ENCODE peak calls at places on chromosomes 13 and 19, in seven cellular contexts. B is adrenal gland, T is tibial nerve, F is dorsolateral prefrontal cortex, A is psoas muscle, I is PC-3, N is RWPE1. E is an unnamed sample.

GRCh38 chr19:58318297-58318696 is 8.5 kb upstream of the ZSCAN22 start:
- DNase-seq in I (no peak), A (no peak), N (no peak), F (no peak), B (no peak), T (no peak), E (no peak)

GRCh38 chr13:93726173-93727019 is 499.8 kb downstream of the GPC6 start:
- DNase-seq in B (no peak), I (no peak), A (no peak), F (no peak), N (no peak), T (no peak), E (no peak)

GRCh38 chr13:35953537-35954206 is 177.5 kb downstream of the DCLK1 start:
- DNase-seq in F (peak), N (peak), I (peak), T (peak), B (peak), A (peak), E (no peak)

GRCh38 chr19:57587529-57587928 is 3.6 kb downstream of the ZIK1 start:
- DNase-seq in A (no peak), B (no peak), F (no peak), T (no peak), I (peak), N (peak), E (no peak)

GRCh38 chr19:51375504-51376221 is 3.2 kb upstream of the NKG7 start:
- DNase-seq in F (no peak), N (no peak), I (no peak), A (no peak), B (peak), T (no peak), E (no peak)

GRCh38 chr19:3211191-3211590 is 13.3 kb upstream of the CELF5 start:
- DNase-seq in A (no peak), N (no peak), I (no peak), B (no peak), F (no peak), T (no peak), E (no peak)

GRCh38 chr13:112603641-112604220 is 15.8 kb upstream of the TUBGCP3 start:
- DNase-seq in F (no peak), N (no peak), I (peak), T (no peak), B (no peak), A (no peak), E (no peak)

GRCh38 chr19:12790628-12791344 is 500 bp upstream of the JUNB start:
- DNase-seq in N (no peak), T (no peak), F (no peak), A (peak), I (peak), B (no peak), E (no peak)

GRCh38 chr13:112879283-112879833 is 89.7 kb upstream of the MCF2L start:
- DNase-seq in I (no peak), F (no peak), N (no peak), A (no peak), T (no peak), B (no peak), E (no peak)

GRCh38 chr13:52696566-52696965 is 43.1 kb downstream of the CNMD start:
- DNase-seq in N (no peak), F (no peak), T (no peak), A (no peak), I (no peak), B (no peak), E (no peak)

GRCh38 chr13:108268713-108269112 is 805 bp upstream of the TNFSF13B start:
- DNase-seq in B (no peak), I (no peak), A (no peak), N (no peak), T (no peak), F (no peak), E (no peak)

GRCh38 chr13:37342205-37342604 is 236.7 kb upstream of the CSNK1A1L start:
- DNase-seq in T (no peak), I (no peak), N (no peak), A (no peak), F (no peak), B (no peak), E (no peak)

GRCh38 chr19:2129022-2129421 is 22.3 kb downstream of the AP3D1 start:
- DNase-seq in A (no peak), I (no peak), N (no peak), F (no peak), T (no peak), B (no peak), E (no peak)

GRCh38 chr13:73657821-73658540 is 476.2 kb downstream of the KLF12 start:
- DNase-seq in A (peak), N (no peak), F (peak), I (no peak), B (no peak), T (no peak), E (no peak)

GRCh38 chr19:6087074-6087506 is 23.2 kb downstream of the RFX2 start:
- DNase-seq in A (no peak), F (no peak), N (no peak), T (no peak), B (no peak), I (no peak), E (no peak)

GRCh38 chr19:52270266-52270885 is 989 bp downstream of the ZNF766 start:
- DNase-seq in A (no peak), B (peak), N (peak), T (no peak), F (no peak), I (no peak), E (no peak)

GRCh38 chr13:44726214-44726613 is 150.1 kb upstream of the TSC22D1 start:
- DNase-seq in F (no peak), A (no peak), B (no peak), I (no peak), N (peak), T (no peak), E (no peak)

GRCh38 chr13:76229281-76229680 is 593.2 kb downstream of the LMO7 start:
- DNase-seq in T (no peak), N (no peak), A (no peak), F (no peak), I (peak), B (no peak), E (no peak)

GRCh38 chr13:73388586-73388985 is 329.8 kb downstream of the KLF5 start:
- DNase-seq in N (no peak), B (no peak), I (peak), T (no peak), F (no peak), A (no peak), E (no peak)

GRCh38 chr13:63396746-63397145 is 1981.1 kb upstream of the PCDH20 start:
- DNase-seq in F (no peak), T (no peak), I (no peak), A (no peak), N (no peak), B (no peak), E (no peak)

GRCh38 chr13:50119593-50119992 is 104.3 kb downstream of the KCNRG start:
- DNase-seq in I (no peak), N (no peak), F (no peak), T (no peak), A (no peak), B (no peak), E (no peak)

GRCh38 chr13:103953859-103954258 is 887.6 kb upstream of the SLC10A2 start:
- DNase-seq in A (no peak), F (no peak), B (no peak), I (no peak), N (no peak), T (no peak), E (no peak)

GRCh38 chr13:110953833-110954532 is 39.1 kb upstream of the ANKRD10 start:
- DNase-seq in A (no peak), T (no peak), F (no peak), N (no peak), I (no peak), B (no peak), E (no peak)

GRCh38 chr13:99614465-99614885 is 113.2 kb downstream of the TM9SF2 start:
- DNase-seq in N (peak), A (no peak), F (no peak), B (peak), I (no peak), T (no peak), E (peak)

GRCh38 chr19:6677924-6678689 is 8.1 kb upstream of the TNFSF14 start:
- DNase-seq in N (no peak), I (no peak), B (peak), F (no peak), A (no peak), T (no peak), E (peak)

GRCh38 chr13:33471182-33471581 is 185.6 kb upstream of the STARD13 start:
- DNase-seq in F (no peak), T (no peak), B (no peak), N (no peak), I (peak), A (no peak), E (no peak)

GRCh38 chr19:5547881-5548280 is 19.9 kb downstream of the TINCR start:
- DNase-seq in F (no peak), T (no peak), N (peak), B (peak), A (no peak), I (peak), E (no peak)

GRCh38 chr13:47499358-47500150 is 501.5 kb downstream of the SUCLA2 start:
- DNase-seq in I (peak), N (peak), B (no peak), A (no peak), T (no peak), F (no peak), E (no peak)

GRCh38 chr13:108929532-108929931 is 300.1 kb downstream of the MYO16 start:
- DNase-seq in I (peak), A (no peak), F (no peak), N (peak), B (no peak), T (no peak), E (no peak)

GRCh38 chr13:30832845-30833332 is 73.2 kb upstream of the MEDAG start:
- DNase-seq in F (no peak), N (peak), I (peak), T (no peak), B (peak), A (peak), E (no peak)

GRCh38 chr13:80131204-80131603 is 209.7 kb downstream of the SPRY2 start:
- DNase-seq in F (peak), I (peak), A (peak), B (peak), N (peak), T (peak), E (no peak)

GRCh38 chr19:9610484-9611113 is 10.4 kb downstream of the ZNF561 start:
- DNase-seq in B (no peak), I (no peak), N (no peak), A (no peak), T (no peak), F (no peak), E (no peak)

GRCh38 chr19:39917561-39918182 is 16.8 kb downstream of the FCGBP start:
- DNase-seq in I (no peak), T (no peak), N (no peak), F (no peak), B (no peak), A (no peak), E (no peak)

GRCh38 chr13:102814025-102814607 is 15.2 kb downstream of the BIVM start:
- DNase-seq in B (no peak), T (no peak), N (no peak), F (no peak), A (no peak), I (no peak), E (no peak)

GRCh38 chr19:55091955-55092354 is 16.3 kb downstream of the EPS8L1 start:
- DNase-seq in B (no peak), I (no peak), A (peak), N (no peak), T (no peak), F (no peak), E (no peak)

GRCh38 chr13:58573742-58574141 is 942.2 kb downstream of the PCDH17 start:
- DNase-seq in F (no peak), T (no peak), I (no peak), B (no peak), N (no peak), A (no peak), E (no peak)

GRCh38 chr19:30757836-30758617 is 385.8 kb downstream of the ZNF536 start:
- DNase-seq in I (no peak), N (no peak), F (no peak), B (no peak), T (no peak), A (no peak), E (no peak)

GRCh38 chr13:75365724-75366173 is 116.2 kb downstream of the TBC1D4 start:
- DNase-seq in N (peak), B (no peak), A (no peak), F (no peak), I (peak), T (no peak), E (no peak)

DNA sequence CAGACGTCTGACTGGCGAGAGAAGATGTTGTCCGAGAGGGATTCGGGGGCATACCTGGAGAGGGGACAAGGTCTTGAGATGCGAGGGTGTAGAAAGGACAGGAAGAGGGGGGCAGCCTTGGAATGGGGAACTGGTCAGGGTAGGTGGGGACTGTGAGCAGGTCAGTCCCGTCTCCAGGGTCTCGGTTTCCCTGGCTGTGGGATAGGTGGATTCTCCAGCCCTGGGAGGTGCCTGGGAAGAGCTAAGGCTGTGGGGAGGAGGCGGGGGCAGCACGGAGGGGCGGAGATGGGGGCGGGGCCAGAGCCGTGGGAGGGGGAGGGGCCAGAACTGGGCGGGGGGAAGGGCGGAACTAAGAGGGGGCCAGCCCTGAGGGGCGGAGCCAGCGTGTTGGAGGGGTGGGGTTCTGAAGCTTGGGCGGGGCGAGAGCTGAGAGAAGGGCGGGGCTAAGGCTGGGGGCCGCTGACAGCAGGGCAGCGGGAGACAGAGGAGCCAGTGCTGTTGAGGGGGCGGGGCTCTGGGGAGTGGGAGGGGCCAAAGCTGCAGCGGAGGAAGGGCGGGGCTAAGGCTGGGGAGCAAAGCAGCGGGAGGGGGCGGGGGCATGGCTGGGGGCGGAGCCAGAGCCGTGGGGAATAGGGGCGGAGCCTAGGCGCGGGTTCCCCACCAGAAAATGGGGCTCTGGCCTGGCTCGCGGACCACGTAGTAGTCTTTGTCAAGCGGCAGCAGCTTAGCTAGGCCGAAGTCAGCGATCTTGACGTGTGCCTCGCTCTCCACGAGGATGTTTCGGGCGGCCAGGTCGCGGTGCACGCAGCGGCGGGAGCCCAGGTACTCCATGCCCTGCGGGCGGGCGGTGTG is 9.5 kb upstream of the INSL3 start:
- DNase-seq in T (peak), A (peak), F (peak), I (peak), N (peak), B (peak), E (peak)
- H3K27ac ChIP-seq in T (no peak), A (no peak), F (peak), I (peak), N (peak), B (no peak), E (no peak)

GRCh38 chr19:48255376-48256303 is at the start of gene CARD8:
- DNase-seq in N (peak), I (peak), A (peak), B (peak), F (peak), T (peak), E (peak)
- TF ChIP-seq CTCF in N (no peak), I (no peak), A (no peak), B (no peak), F (no peak), T (no peak), E (no peak)

GRCh38 chr19:41896581-41896942 is 13.6 kb downstream of the ARHGEF1 start:
- DNase-seq in F (no peak), B (no peak), T (no peak), N (no peak), I (no peak), A (no peak), E (no peak)

GRCh38 chr19:41892173-41892902 is 9.4 kb downstream of the ARHGEF1 start:
- DNase-seq in T (no peak), A (no peak), B (no peak), I (no peak), N (no peak), F (no peak), E (no peak)

GRCh38 chr19:41894350-41894749 is 11.4 kb downstream of the ARHGEF1 start:
- DNase-seq in I (no peak), T (no peak), F (no peak), N (no peak), A (no peak), B (no peak), E (no peak)

GRCh38 chr19:41895745-41896580 is 13.0 kb downstream of the ARHGEF1 start:
- DNase-seq in B (no peak), N (no peak), T (no peak), A (no peak), F (no peak), I (no peak), E (no peak)

GRCh38 chr19:41893899-41894298 is 10.9 kb downstream of the ARHGEF1 start:
- DNase-seq in N (no peak), A (no peak), B (no peak), F (no peak), T (no peak), I (no peak), E (no peak)
- H3K27ac ChIP-seq in N (peak), A (no peak), B (no peak), F (no peak), T (no peak), I (no peak), E (peak)

DNA sequence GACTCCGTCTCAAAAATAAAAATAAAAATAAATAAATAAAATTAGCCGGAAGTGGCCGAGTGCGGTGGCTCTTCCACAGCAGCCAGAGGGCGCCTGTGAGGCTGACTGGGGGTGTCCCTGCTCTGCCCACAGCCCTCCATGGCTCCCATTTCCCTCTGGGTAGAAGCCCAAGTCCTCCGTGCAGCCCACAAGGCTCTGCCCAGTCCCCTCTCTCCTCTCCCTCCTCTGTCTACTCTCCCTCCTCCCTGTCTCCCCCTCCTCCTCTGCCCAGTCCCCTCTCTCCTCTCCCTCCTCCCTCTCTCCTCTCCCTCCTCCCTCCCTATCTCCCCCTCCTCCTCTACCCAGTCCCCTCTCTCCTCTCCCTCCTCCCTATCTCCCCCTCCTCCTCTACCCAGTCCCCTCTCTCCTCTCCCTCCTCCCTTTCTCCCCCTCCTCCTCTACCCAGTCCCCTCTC is 20.4 kb downstream of the MISP start:
- DNase-seq in T (no peak), I (peak), A (no peak), F (no peak), B (no peak), N (peak), E (peak)
- TF ChIP-seq CTCF in T (peak), I (peak), A (peak), F (no peak), B (peak), N (no peak), E (no peak)

GRCh38 chr13:51635137-51635878 is 51.0 kb downstream of the WDFY2 start:
- DNase-seq in I (no peak), T (no peak), F (no peak), B (no peak), N (no peak), A (no peak), E (no peak)

GRCh38 chr13:51638497-51638871 is 54.2 kb downstream of the WDFY2 start:
- DNase-seq in N (peak), F (no peak), T (no peak), B (no peak), I (peak), A (no peak), E (no peak)

GRCh38 chr13:51639171-51639570 is 54.9 kb downstream of the WDFY2 start:
- DNase-seq in I (peak), N (no peak), F (no peak), A (no peak), T (no peak), B (no peak), E (no peak)

GRCh38 chr13:51637852-51638496 is 53.7 kb downstream of the WDFY2 start:
- DNase-seq in N (no peak), A (no peak), T (no peak), B (no peak), I (no peak), F (no peak), E (no peak)

GRCh38 chr13:51636349-51636890 is 52.2 kb downstream of the WDFY2 start:
- DNase-seq in I (peak), F (no peak), B (peak), A (no peak), T (no peak), N (no peak), E (no peak)
- H3K27ac ChIP-seq in I (peak), F (peak), B (no peak), A (no peak), T (peak), N (no peak), E (no peak)

GRCh38 chr13:86741762-86742285 is 929.3 kb upstream of the SLITRK5 start:
- DNase-seq in B (no peak), F (no peak), T (no peak), A (no peak), N (no peak), I (peak), E (no peak)
- TF ChIP-seq CTCF in B (no peak), F (no peak), T (no peak), A (no peak), N (no peak), I (peak), E (no peak)

DNA sequence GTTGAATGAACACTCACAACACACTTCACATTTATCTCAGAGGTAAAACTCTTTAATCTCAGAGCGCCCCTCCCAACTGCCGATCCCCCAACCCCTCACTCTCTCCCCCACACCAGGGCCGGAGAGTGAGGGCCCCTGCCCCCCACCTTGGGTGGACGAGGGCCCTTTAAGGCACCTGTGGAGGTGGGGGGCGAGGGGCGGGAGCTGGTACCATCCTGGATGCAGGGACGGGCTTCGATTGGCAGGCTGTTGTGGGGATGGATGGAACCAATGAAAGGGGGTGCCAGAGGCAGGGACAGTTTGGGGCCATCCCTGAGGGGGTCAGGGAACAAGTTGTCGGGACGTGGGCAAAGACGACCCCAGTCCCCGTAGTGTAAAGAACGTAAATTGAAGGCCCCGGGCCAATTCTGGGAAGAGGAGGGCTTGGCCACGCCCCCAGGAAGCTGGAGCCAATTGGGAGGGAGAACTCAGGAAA is 1.7 kb upstream of the PNKP start:
- DNase-seq in F (no peak), I (no peak), B (no peak), T (no peak), N (no peak), A (no peak), E (no peak)
- H3K27ac ChIP-seq in F (peak), I (no peak), B (peak), T (peak), N (peak), A (peak), E (peak)

DNA sequence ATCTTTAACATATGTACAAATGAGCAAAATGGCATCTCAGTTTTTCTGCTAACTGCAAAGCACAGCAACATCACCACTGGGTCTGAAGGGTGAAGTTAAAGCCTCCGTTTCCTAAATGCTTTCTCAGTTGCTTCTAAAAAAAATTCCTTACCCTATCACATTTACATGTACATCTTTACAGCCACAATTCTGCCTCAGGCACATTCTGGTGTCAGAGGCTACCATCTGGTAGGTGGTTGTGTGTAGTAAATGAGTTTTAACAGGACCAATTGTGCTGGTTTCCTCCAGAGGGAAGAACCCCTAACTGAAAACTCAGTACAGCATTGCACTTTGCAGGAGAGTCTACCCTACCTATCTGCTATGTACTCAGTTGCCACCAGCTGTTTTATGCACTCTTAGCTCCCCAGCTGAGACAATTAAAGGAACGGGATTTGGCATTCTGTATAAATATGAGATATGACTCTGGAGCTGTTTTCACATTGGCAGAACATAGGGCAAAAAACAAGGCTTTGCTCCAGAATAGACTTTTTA is 1576.5 kb downstream of the PCDH9 start:
- DNase-seq in N (no peak), A (no peak), F (no peak), T (no peak), I (no peak), B (no peak), E (no peak)
- TF ChIP-seq CTCF in N (no peak), A (no peak), F (no peak), T (no peak), I (no peak), B (no peak), E (no peak)